ENCODE peak calls at places on chromosomes 5 and 9, in four cellular contexts. One of them, this sample, is unnamed.

GRCh38 chr9:557601-558201 is 283.8 kb upstream of the DMRT1 start:
- DNase-seq in PC-9: peak; percentile 58
- DNase-seq in GM23248: no peak
- DNase-seq in endothelial cell of umbilical vein: no peak
- DNase-seq in this sample: no peak

GRCh38 chr5:67248703-67249589 is 52.3 kb upstream of the CD180 start:
- DNase-seq in endothelial cell of umbilical vein: peak; percentile 10
- DNase-seq in GM23248: no peak
- DNase-seq in PC-9: no peak
- DNase-seq in this sample: peak; percentile 30

GRCh38 chr5:10591946-10592345 is 28.1 kb downstream of the ANKRD33B start:
- DNase-seq in GM23248: no peak
- DNase-seq in PC-9: no peak
- DNase-seq in endothelial cell of umbilical vein: peak; percentile 39
- DNase-seq in this sample: no peak

GRCh38 chr9:37037137-37037743 is 3.2 kb upstream of the PAX5 start:
- DNase-seq in endothelial cell of umbilical vein: no peak
- DNase-seq in PC-9: no peak
- DNase-seq in GM23248: no peak
- DNase-seq in this sample: peak; percentile 10

GRCh38 chr5:15748266-15748665 is 248.3 kb downstream of the FBXL7 start:
- DNase-seq in endothelial cell of umbilical vein: no peak
- DNase-seq in GM23248: no peak
- DNase-seq in PC-9: no peak
- DNase-seq in this sample: no peak

GRCh38 chr5:97224112-97224750 is 41.2 kb upstream of the RIOK2 start:
- DNase-seq in endothelial cell of umbilical vein: no peak
- DNase-seq in PC-9: no peak
- DNase-seq in GM23248: peak; percentile 50
- DNase-seq in this sample: no peak

GRCh38 chr9:122201641-122202040 is 27.1 kb downstream of the LHX6 start:
- DNase-seq in PC-9: no peak
- DNase-seq in endothelial cell of umbilical vein: no peak
- DNase-seq in GM23248: peak; percentile 74
- DNase-seq in this sample: no peak

GRCh38 chr5:141369994-141370848 is at the start of gene PCDHGB3:
- DNase-seq in endothelial cell of umbilical vein: peak; percentile 40
- DNase-seq in GM23248: peak; percentile 81
- DNase-seq in PC-9: peak; percentile 14
- DNase-seq in this sample: no peak

GRCh38 chr5:135243194-135244191 is 155.5 kb downstream of the MACROH2A1 start:
- DNase-seq in GM23248: no peak
- DNase-seq in PC-9: no peak
- DNase-seq in endothelial cell of umbilical vein: no peak
- DNase-seq in this sample: peak; percentile 2

GRCh38 chr9:93463638-93464248 is 10.4 kb upstream of the FAM120AOS start:
- DNase-seq in GM23248: no peak
- DNase-seq in PC-9: no peak
- DNase-seq in endothelial cell of umbilical vein: no peak
- DNase-seq in this sample: peak; percentile 33

GRCh38 chr9:128470560-128470959 is 14.8 kb downstream of the ODF2 start:
- DNase-seq in endothelial cell of umbilical vein: no peak
- DNase-seq in GM23248: peak; percentile 62
- DNase-seq in PC-9: no peak
- DNase-seq in this sample: peak; percentile 69

GRCh38 chr5:89083791-89084190 is 200.8 kb upstream of the MEF2C start:
- DNase-seq in GM23248: peak; percentile 84
- DNase-seq in endothelial cell of umbilical vein: no peak
- DNase-seq in PC-9: no peak
- DNase-seq in this sample: no peak

GRCh38 chr9:112754578-112754977 is 4.0 kb downstream of the SNX30 start:
- DNase-seq in endothelial cell of umbilical vein: no peak
- DNase-seq in PC-9: peak; percentile 54
- DNase-seq in GM23248: peak; percentile 76
- DNase-seq in this sample: peak; percentile 33

DNA sequence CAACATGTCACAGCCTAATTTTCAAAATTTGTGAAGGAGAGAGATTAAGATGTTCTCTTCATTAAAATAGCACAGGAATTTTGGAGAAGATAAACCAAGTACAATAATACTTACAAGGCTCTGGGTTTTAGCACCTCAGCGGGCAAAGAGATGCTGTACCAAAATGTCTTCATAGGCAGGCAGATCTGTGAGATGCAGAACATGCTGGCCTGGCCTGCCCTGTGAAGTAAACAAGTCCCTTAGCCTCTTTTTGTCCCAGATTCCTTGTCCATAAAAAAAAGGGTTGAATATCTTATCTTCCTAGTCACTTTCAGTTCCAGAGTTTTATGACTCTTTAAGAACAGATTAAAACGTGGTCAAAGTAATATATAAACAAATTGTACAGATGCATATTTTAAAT is 53.0 kb upstream of the C6 start:
- DNase-seq in PC-9: no peak
- DNase-seq in endothelial cell of umbilical vein: no peak
- DNase-seq in GM23248: no peak
- DNase-seq in this sample: no peak
- H2AFZ ChIP-seq in PC-9: no peak overlapping the region
- H2AFZ ChIP-seq in endothelial cell of umbilical vein: no peak overlapping the region
- H2AFZ ChIP-seq in GM23248: no peak overlapping the region
- H2AFZ ChIP-seq in this sample: no peak overlapping the region

GRCh38 chr9:34611811-34612787 is at the start of gene RPP25L:
- DNase-seq in PC-9: peak; percentile 78
- DNase-seq in GM23248: peak; percentile 95
- DNase-seq in endothelial cell of umbilical vein: peak; percentile 83
- DNase-seq in this sample: peak; percentile 79

GRCh38 chr9:34615132-34615531 is 3.2 kb upstream of the RPP25L start:
- DNase-seq in PC-9: no peak
- DNase-seq in GM23248: no peak
- DNase-seq in endothelial cell of umbilical vein: no peak
- DNase-seq in this sample: no peak

GRCh38 chr9:34610434-34611206 is 1.3 kb downstream of the RPP25L start:
- DNase-seq in PC-9: no peak
- DNase-seq in GM23248: no peak
- DNase-seq in endothelial cell of umbilical vein: no peak
- DNase-seq in this sample: no peak

GRCh38 chr9:34611251-34611810 is 566 bp downstream of the RPP25L start:
- DNase-seq in PC-9: no peak
- DNase-seq in endothelial cell of umbilical vein: no peak
- DNase-seq in GM23248: peak; percentile 30
- DNase-seq in this sample: no peak

DNA sequence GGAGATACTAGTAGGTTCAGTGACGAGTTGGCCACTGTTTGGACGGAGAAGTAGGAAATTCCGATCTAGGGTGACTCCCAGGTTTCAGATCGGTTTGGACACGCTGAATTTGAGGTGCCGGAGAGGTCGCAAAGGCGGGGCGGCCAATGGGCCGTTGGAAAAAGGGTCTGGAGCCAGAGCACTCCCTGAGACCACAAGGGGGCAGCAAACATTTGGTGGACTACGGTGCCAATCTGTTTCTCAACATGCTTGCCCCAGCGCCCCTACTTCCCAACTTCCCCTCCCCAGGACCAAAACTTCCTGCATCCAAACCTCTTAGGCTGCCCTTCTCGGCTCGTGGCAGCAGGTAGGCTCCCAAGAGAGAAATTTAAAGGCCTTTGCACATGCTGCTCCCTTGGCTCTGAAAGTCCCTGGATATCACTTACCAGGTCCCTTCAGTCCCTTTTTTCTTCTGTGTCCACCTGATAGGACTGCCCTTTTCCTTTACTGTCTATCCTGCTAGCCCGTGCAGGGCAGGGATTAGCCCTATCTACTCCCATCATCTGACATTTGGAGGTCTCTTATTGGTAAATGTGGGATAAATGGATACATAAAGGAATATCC is 992 bp upstream of the RPP25L start:
- DNase-seq in PC-9: peak; percentile 62
- DNase-seq in GM23248: peak; percentile 90
- DNase-seq in endothelial cell of umbilical vein: peak; percentile 72
- DNase-seq in this sample: peak; percentile 68
- TF ChIP-seq EZH2 in PC-9: no peak
- TF ChIP-seq EZH2 in GM23248: no peak
- TF ChIP-seq EZH2 in endothelial cell of umbilical vein: no peak
- TF ChIP-seq EZH2 in this sample: no peak

GRCh38 chr5:79514391-79515105 is 614 bp upstream of the HOMER1 start:
- DNase-seq in PC-9: peak; percentile 90
- DNase-seq in GM23248: peak; percentile 96
- DNase-seq in endothelial cell of umbilical vein: peak; percentile 86
- DNase-seq in this sample: peak; percentile 91

GRCh38 chr5:79512692-79513518 is 1.0 kb downstream of the HOMER1 start:
- DNase-seq in GM23248: peak; percentile 56
- DNase-seq in PC-9: peak; percentile 22
- DNase-seq in endothelial cell of umbilical vein: peak; percentile 48
- DNase-seq in this sample: no peak

GRCh38 chr5:79511945-79512493 is 1.9 kb downstream of the HOMER1 start:
- DNase-seq in endothelial cell of umbilical vein: peak; percentile 39
- DNase-seq in GM23248: no peak
- DNase-seq in PC-9: no peak
- DNase-seq in this sample: no peak

GRCh38 chr5:79510638-79511037 is 3.3 kb downstream of the HOMER1 start:
- DNase-seq in PC-9: no peak
- DNase-seq in GM23248: no peak
- DNase-seq in endothelial cell of umbilical vein: no peak
- DNase-seq in this sample: no peak

DNA sequence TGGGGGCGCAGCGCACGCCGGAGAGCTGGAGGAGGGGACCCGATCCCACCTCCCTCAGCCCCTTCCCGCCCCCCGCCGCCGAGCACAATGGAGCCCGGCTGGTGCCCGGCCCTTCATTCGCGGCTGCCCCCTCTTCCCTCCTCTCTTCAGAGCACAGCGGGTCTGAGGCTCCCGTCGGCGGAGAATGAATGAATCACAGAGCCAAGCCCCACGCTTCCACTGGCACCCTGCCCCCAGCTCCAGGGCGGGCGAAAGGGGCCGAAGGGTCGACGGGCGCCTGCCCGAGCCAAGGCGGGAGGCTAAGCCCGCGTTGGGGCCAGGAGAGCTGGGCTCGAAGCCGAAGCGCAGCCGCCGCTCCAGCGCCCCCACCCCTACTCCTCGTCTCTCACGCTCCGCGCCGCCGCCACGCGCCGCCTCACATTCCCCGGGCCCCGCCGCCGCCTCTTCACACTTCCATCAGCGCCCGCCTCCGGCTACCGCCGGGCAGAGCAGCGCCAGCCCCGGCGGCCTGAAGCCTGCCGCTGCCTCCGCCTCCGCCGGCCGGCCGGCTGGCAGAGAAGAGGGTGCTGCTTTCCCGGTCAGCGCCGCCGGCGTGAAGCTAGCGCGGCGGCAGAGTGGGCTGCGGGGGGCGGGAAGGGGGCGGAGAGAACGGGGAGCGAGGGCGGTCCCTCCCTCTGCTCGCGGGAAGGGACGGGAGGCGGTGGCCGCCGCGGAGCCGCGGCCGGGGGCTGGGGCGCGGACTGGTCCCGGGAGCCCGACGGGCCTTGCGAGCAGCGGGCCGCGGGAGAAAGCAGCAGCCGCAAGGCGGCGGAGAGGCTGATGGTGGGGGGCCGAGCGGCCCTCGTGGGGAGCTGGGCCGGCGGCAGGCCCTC is at the start of gene HOMER1:
- DNase-seq in PC-9: peak; percentile 81
- DNase-seq in GM23248: peak; percentile 87
- DNase-seq in endothelial cell of umbilical vein: peak; percentile 83
- DNase-seq in this sample: peak; percentile 83
- H2AFZ ChIP-seq in PC-9: peak within 1 kb of the TSS; percentile 83
- H2AFZ ChIP-seq in GM23248: peak within 1 kb of the TSS; percentile 88
- H2AFZ ChIP-seq in endothelial cell of umbilical vein: peak within 1 kb of the TSS; percentile 67
- H2AFZ ChIP-seq in this sample: peak within 1 kb of the TSS; percentile 95

DNA sequence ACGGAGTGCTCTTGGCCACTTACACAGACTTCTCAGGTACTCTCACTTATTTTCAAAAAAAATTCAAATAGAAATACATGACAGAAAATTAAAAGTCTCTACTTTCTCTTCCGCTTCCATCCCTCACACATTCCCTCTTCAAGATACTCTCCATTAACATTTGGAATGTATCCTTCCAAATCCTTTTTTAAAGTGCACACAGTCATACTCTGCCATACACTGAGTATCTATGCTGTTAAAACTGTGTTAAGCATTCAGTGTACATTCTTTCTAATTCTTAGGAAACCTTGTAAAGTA is 15.5 kb downstream of the GOLPH3 start:
- DNase-seq in GM23248: no peak
- DNase-seq in endothelial cell of umbilical vein: no peak
- DNase-seq in PC-9: no peak
- DNase-seq in this sample: no peak
- TF ChIP-seq EZH2 in GM23248: no peak
- TF ChIP-seq EZH2 in endothelial cell of umbilical vein: no peak
- TF ChIP-seq EZH2 in PC-9: no peak
- TF ChIP-seq EZH2 in this sample: no peak

DNA sequence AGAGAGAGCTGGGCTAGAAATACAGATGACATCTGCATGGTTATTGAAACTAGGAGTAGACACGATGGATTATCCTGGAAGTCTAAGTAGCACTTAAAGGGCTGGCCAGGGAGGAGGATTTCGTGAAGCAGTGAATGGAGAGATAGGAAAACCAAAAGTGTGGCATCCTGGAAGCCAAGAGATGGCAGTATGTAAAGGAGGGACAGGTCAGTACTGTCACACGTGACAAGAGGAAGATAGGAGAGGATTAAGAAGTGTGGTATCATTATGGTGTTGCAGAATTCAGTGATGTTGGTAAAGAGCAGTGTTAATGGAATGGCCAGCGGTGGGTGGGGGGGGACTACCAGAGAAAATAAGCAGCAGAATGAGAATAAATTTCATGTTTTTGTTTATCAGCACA is 11.7 kb downstream of the RAD23B start:
- DNase-seq in endothelial cell of umbilical vein: no peak
- DNase-seq in PC-9: no peak
- DNase-seq in GM23248: no peak
- DNase-seq in this sample: no peak
- H2AFZ ChIP-seq in endothelial cell of umbilical vein: no peak overlapping the region
- H2AFZ ChIP-seq in PC-9: no peak overlapping the region
- H2AFZ ChIP-seq in GM23248: no peak overlapping the region
- H2AFZ ChIP-seq in this sample: no peak overlapping the region

GRCh38 chr5:80959138-80959537 is 1.0 kb upstream of the RASGRF2 start:
- DNase-seq in PC-9: no peak
- DNase-seq in endothelial cell of umbilical vein: no peak
- DNase-seq in GM23248: no peak
- DNase-seq in this sample: no peak

GRCh38 chr5:80961376-80962281 is 1.5 kb downstream of the RASGRF2 start:
- DNase-seq in GM23248: no peak
- DNase-seq in PC-9: no peak
- DNase-seq in endothelial cell of umbilical vein: no peak
- DNase-seq in this sample: no peak

GRCh38 chr5:80962630-80963520 is 2.7 kb downstream of the RASGRF2 start:
- DNase-seq in endothelial cell of umbilical vein: no peak
- DNase-seq in GM23248: no peak
- DNase-seq in PC-9: no peak
- DNase-seq in this sample: no peak

GRCh38 chr5:80959768-80960442 is at the start of gene RASGRF2:
- DNase-seq in GM23248: peak; percentile 43
- DNase-seq in PC-9: no peak
- DNase-seq in endothelial cell of umbilical vein: peak; percentile 11
- DNase-seq in this sample: no peak

GRCh38 chr5:80960531-80961375 is 590 bp downstream of the RASGRF2 start:
- DNase-seq in GM23248: peak; percentile 19
- DNase-seq in PC-9: peak; percentile 8
- DNase-seq in endothelial cell of umbilical vein: peak; percentile 25
- DNase-seq in this sample: no peak
- TF ChIP-seq EZH2 in GM23248: no peak
- TF ChIP-seq EZH2 in PC-9: no peak
- TF ChIP-seq EZH2 in endothelial cell of umbilical vein: no peak
- TF ChIP-seq EZH2 in this sample: no peak

GRCh38 chr9:124818431-124819281 is 34.6 kb upstream of the WDR38 start:
- DNase-seq in endothelial cell of umbilical vein: no peak
- DNase-seq in GM23248: peak; percentile 69
- DNase-seq in PC-9: peak; percentile 95
- DNase-seq in this sample: peak; percentile 72
- H2AFZ ChIP-seq in endothelial cell of umbilical vein: no peak overlapping the region
- H2AFZ ChIP-seq in GM23248: no peak overlapping the region
- H2AFZ ChIP-seq in PC-9: peak overlapping the region; percentile 83
- H2AFZ ChIP-seq in this sample: peak overlapping the region; percentile 60

This sample was measured in DND-41.